ENCODE peak calls at places on chromosomes 12 and 14, in eight cellular contexts. H, L, B, S, T, F, J and D are unnamed samples.

GRCh38 chr12:51460519-51460918 is 35.9 kb downstream of the SLC4A8 start:
- DNase-seq in L (no peak), S (no peak), B (no peak), F (no peak), H (no peak), T (no peak), J (no peak), D (no peak)

GRCh38 chr12:12010277-12011031 is 60.3 kb upstream of the BCL2L14 start:
- DNase-seq in J (no peak), H (peak), B (peak), S (no peak), T (no peak), L (no peak), F (peak), D (no peak)

GRCh38 chr14:76329150-76329881 is 46.6 kb upstream of the ESRRB start:
- DNase-seq in F (no peak), J (no peak), T (no peak), L (no peak), H (no peak), B (no peak), S (no peak), D (no peak)

GRCh38 chr12:15603461-15604085 is 185.6 kb downstream of the EPS8 start:
- DNase-seq in T (no peak), B (no peak), S (no peak), J (no peak), F (no peak), H (no peak), L (no peak), D (no peak)

GRCh38 chr14:56340921-56341320 is 222.7 kb downstream of the PELI2 start:
- DNase-seq in S (no peak), T (no peak), B (no peak), J (no peak), H (no peak), L (no peak), F (no peak), D (no peak)

GRCh38 chr12:1853716-1854115 is 33.4 kb downstream of the LRTM2 start:
- DNase-seq in L (no peak), S (no peak), T (no peak), F (no peak), H (no peak), B (no peak), J (no peak), D (no peak)

GRCh38 chr12:13428538-13429265 is 232.2 kb downstream of the EMP1 start:
- DNase-seq in S (no peak), B (no peak), F (no peak), T (no peak), L (no peak), H (no peak), J (no peak), D (no peak)

GRCh38 chr14:104972301-104973211 is 5.6 kb downstream of the AHNAK2 start:
- DNase-seq in T (peak), F (peak), B (peak), H (no peak), S (no peak), J (peak), L (peak), D (peak)

GRCh38 chr12:20314325-20314724 is 54.0 kb upstream of the PDE3A start:
- DNase-seq in B (no peak), L (no peak), H (no peak), T (no peak), J (no peak), S (no peak), F (no peak), D (no peak)

GRCh38 chr14:101477648-101478047 is 83.6 kb upstream of the DIO3 start:
- DNase-seq in H (no peak), J (no peak), S (no peak), B (no peak), L (peak), T (no peak), F (no peak), D (no peak)

GRCh38 chr12:108308432-108308831 is 30.7 kb downstream of the CMKLR1 start:
- DNase-seq in J (no peak), F (no peak), B (no peak), H (no peak), L (no peak), T (no peak), S (no peak), D (no peak)
- H3K27ac ChIP-seq in J (no peak), F (no peak), B (no peak), H (peak), L (peak), T (no peak), S (no peak), D (no peak)

GRCh38 chr14:20790439-20791116 is 9.5 kb downstream of the RNASE6 start:
- DNase-seq in B (no peak), T (no peak), L (no peak), H (no peak), F (no peak), J (no peak), S (no peak), D (no peak)

GRCh38 chr14:20787025-20787424 is 6.0 kb downstream of the RNASE6 start:
- DNase-seq in S (no peak), B (no peak), F (no peak), J (no peak), T (no peak), H (no peak), L (no peak), D (no peak)

GRCh38 chr14:20789230-20789813 is 8.3 kb downstream of the RNASE6 start:
- DNase-seq in H (no peak), S (no peak), B (no peak), F (no peak), J (no peak), L (no peak), T (no peak), D (no peak)

GRCh38 chr14:20794644-20795369 is 7.8 kb downstream of the RNASE1 start:
- DNase-seq in J (no peak), H (no peak), B (no peak), F (no peak), L (no peak), T (no peak), S (no peak), D (no peak)

DNA sequence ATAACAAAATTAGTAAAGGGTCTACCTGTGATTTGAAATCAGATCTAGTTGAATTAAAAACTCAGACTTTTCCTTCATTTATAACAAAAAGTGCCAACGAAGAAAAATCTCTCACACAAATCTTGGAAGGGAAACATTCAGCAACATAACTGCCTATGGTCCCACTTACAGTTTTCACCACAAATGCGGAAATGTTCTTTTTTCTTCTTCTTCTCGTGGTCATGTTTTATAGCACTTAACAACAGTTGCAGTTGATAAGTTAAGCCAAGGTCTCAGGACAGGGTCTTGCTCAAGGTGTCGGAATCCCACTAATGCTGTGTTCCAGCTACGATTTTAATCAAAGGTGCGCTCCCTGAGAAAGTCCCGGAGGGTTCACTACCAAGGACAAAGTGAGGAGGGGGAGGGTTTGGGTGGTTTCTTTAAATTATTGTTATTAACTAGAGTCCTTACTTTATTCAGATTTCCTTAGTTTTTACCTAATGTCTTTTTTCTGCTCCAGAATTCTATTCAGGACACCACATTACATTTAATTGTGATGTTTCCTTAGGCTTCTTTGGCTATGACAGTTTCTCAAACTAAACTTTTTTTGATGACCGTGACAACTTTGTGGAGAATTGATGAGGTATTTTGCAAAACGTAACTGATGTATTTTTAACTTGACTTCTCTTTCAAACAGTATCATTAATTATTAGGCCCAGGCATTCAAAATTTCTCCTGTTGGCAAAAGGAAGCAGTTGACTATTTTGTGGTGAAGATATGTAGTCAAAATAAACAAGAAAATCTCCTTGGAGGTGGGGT is 10.3 kb downstream of the RNASE6 start:
- DNase-seq in L (no peak), S (no peak), F (no peak), T (no peak), J (no peak), H (no peak), B (no peak), D (no peak)
- H3K27ac ChIP-seq in L (no peak), S (no peak), F (no peak), T (no peak), J (no peak), H (no peak), B (no peak), D (no peak)

GRCh38 chr12:49942512-49942893 is 8.0 kb upstream of the AQP2 start:
- DNase-seq in H (no peak), F (no peak), B (no peak), J (no peak), L (peak), T (no peak), S (no peak), D (no peak)
- H3K27ac ChIP-seq in H (no peak), F (no peak), B (no peak), J (no peak), L (no peak), T (no peak), S (no peak), D (no peak)

DNA sequence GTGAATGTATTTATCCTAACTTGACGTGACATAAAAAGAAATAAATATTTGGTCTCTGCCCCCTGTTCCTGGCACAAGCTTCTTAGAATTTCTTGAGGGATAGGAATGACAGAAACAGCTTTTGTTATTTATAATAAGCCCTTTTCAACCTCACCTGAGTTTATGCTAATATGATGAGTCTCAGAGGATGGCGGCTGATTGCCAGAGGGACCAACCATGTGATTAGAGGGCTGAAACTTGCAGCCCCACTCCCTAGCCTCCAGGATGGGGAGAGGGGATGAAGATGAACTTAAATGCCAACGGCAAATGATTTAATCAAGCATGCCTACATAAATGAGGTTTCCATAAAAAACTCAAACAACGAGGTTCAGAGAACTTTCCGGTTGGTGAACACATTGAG is 42.9 kb downstream of the DNAI7 start:
- DNase-seq in H (no peak), T (no peak), B (no peak), F (no peak), L (no peak), S (no peak), J (no peak), D (no peak)
- H3K27ac ChIP-seq in H (no peak), T (no peak), B (no peak), F (no peak), L (no peak), S (no peak), J (no peak), D (peak)

GRCh38 chr14:100409016-100409385 is 85.9 kb downstream of the SLC25A47 start:
- DNase-seq in J (no peak), F (no peak), T (no peak), S (no peak), L (no peak), H (no peak), B (no peak), D (no peak)
- H3K27ac ChIP-seq in J (no peak), F (no peak), T (no peak), S (no peak), L (no peak), H (no peak), B (no peak), D (no peak)

DNA sequence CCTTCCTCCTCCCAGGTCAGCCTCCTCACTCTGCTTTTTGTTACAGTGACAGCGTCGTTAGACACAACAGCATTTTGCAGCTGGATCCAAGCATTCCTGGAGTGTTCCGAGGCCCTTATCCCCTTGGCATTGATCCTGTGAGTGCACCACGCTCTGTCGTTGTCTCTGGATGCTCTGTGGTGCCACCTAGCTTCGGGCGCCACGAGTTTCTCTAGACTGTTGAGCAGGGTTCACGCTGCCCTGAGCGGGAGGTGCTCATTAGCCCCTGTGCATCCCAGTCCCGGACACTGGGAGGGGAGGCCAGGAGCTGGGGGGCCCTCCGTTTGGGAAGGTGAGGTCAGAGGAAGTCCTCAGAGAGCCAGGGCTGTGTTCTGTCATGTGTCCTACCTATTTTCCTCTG is 17.3 kb upstream of the DNAH10 start:
- DNase-seq in L (no peak), J (no peak), S (no peak), B (no peak), F (no peak), H (no peak), T (no peak), D (no peak)
- H3K27ac ChIP-seq in L (no peak), J (no peak), S (no peak), B (no peak), F (no peak), H (no peak), T (no peak), D (no peak)

GRCh38 chr14:63432888-63433552 is 110.2 kb downstream of the PPP2R5E start:
- DNase-seq in B (no peak), J (no peak), T (no peak), S (no peak), F (no peak), L (no peak), H (no peak), D (no peak)

GRCh38 chr14:63435204-63435603 is 108.0 kb downstream of the PPP2R5E start:
- DNase-seq in B (no peak), H (no peak), S (no peak), F (no peak), T (no peak), L (no peak), J (no peak), D (no peak)

GRCh38 chr14:63436286-63437098 is 106.7 kb downstream of the PPP2R5E start:
- DNase-seq in T (no peak), H (no peak), S (no peak), F (no peak), B (no peak), L (no peak), J (no peak), D (no peak)

GRCh38 chr14:63438065-63438757 is 105.0 kb downstream of the PPP2R5E start:
- DNase-seq in S (no peak), J (peak), L (peak), H (no peak), B (peak), F (peak), T (peak), D (peak)

DNA sequence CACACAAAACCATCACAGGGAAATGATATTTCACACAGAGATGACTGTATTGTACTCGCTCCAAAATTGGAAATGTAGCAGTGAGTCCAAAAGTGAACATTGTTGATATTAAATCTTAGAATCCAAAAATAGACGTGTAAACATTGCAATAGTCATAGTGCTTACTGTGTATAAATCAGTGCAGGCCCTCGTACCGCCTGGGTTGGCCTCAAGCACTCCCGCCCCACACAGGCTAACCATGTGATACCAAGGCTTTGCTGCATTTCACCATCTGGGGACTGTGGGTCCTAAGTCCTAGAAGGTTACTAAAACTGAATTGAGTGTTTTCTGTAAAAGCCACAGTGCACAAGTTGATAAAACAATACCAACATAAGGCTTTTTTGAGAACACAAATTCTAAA is 107.3 kb downstream of the PPP2R5E start:
- DNase-seq in S (peak), T (peak), L (no peak), F (peak), J (no peak), H (peak), B (peak), D (no peak)
- H3K27ac ChIP-seq in S (no peak), T (no peak), L (peak), F (peak), J (no peak), H (peak), B (peak), D (no peak)